ENCODE peak calls at places on chromosomes 2 and 18, in eight cellular contexts. T, D, K, A, L, F, E and B are unnamed samples.

GRCh38 chr2:132462242-132462641 is 45.6 kb downstream of the GPR39 start:
- DNase-seq in T (no peak), E (no peak), F (no peak), L (no peak), A (no peak), D (no peak), K (no peak), B (no peak)

GRCh38 chr18:76684265-76684664 is 138.1 kb upstream of the ZNF236 start:
- DNase-seq in E (no peak), L (no peak), F (no peak), T (no peak), K (no peak), D (no peak), A (no peak), B (no peak)

GRCh38 chr18:9901377-9901776 is 12.4 kb upstream of the VAPA start:
- DNase-seq in F (no peak), D (no peak), L (no peak), A (peak; percentile 43), K (no peak), T (no peak), E (no peak), B (no peak)

GRCh38 chr2:159849160-159849813 is 51.3 kb upstream of the CD302 start:
- DNase-seq in F (no peak), L (no peak), A (no peak), K (no peak), D (no peak), E (no peak), T (no peak), B (no peak)

GRCh38 chr2:127347000-127347399 is 40.8 kb downstream of the MAP3K2 start:
- DNase-seq in T (no peak), E (no peak), D (no peak), A (no peak), L (no peak), K (no peak), F (no peak), B (no peak)

GRCh38 chr2:110768591-110768990 is 36.2 kb downstream of the ACOXL start:
- DNase-seq in E (no peak), F (no peak), A (no peak), L (no peak), D (no peak), K (no peak), T (no peak), B (no peak)

GRCh38 chr18:36397033-36397432 is 99.5 kb downstream of the FHOD3 start:
- DNase-seq in E (no peak), D (no peak), A (no peak), F (no peak), L (no peak), K (no peak), T (no peak), B (no peak)

GRCh38 chr18:54358495-54358793 is 738 bp downstream of the C18orf54 start:
- DNase-seq in T (peak; percentile 14), A (peak; percentile 29), F (peak; percentile 51), E (no peak), L (peak; percentile 16), K (no peak), D (peak; percentile 8), B (no peak)

GRCh38 chr2:120613742-120614481 is 121.8 kb upstream of the GLI2 start:
- DNase-seq in T (no peak), D (no peak), A (peak; percentile 78), K (no peak), E (no peak), L (peak; percentile 13), F (no peak), B (peak; percentile 35)

GRCh38 chr2:86477349-86477748 is 36.2 kb downstream of the KDM3A start:
- DNase-seq in L (no peak), T (no peak), D (no peak), A (peak; percentile 41), E (no peak), K (no peak), F (no peak), B (peak; percentile 23)

GRCh38 chr2:10304458-10305253 is 2.0 kb downstream of the HPCAL1 start:
- DNase-seq in F (no peak), A (no peak), L (no peak), D (no peak), E (no peak), T (no peak), K (no peak), B (no peak)

GRCh38 chr2:167581961-167582574 is 665.3 kb downstream of the STK39 start:
- DNase-seq in F (no peak), A (peak; percentile 43), D (no peak), L (no peak), K (no peak), T (no peak), E (no peak), B (peak; percentile 4)

GRCh38 chr2:201228271-201228911 is 31.9 kb upstream of the CASP8 start:
- DNase-seq in E (no peak), T (no peak), L (no peak), K (no peak), F (no peak), D (no peak), A (peak; percentile 36), B (no peak)

GRCh38 chr18:35506024-35506712 is 8.4 kb upstream of the INO80C start:
- DNase-seq in D (no peak), A (no peak), K (no peak), F (no peak), L (no peak), E (no peak), T (no peak), B (no peak)

GRCh38 chr2:224308267-224308911 is 93.5 kb downstream of the FAM124B start:
- DNase-seq in D (no peak), L (no peak), F (no peak), T (no peak), K (no peak), E (no peak), A (no peak), B (no peak)

GRCh38 chr2:44559108-44559507 is 197.4 kb downstream of the CAMKMT start:
- DNase-seq in F (no peak), L (no peak), T (no peak), D (no peak), K (no peak), E (no peak), A (no peak), B (no peak)

GRCh38 chr18:28792404-28793103 is 615.6 kb upstream of the CDH2 start:
- DNase-seq in D (no peak), E (no peak), F (no peak), L (no peak), A (no peak), T (no peak), K (no peak), B (peak; percentile 25)

GRCh38 chr2:230849633-230850357 is 14.9 kb upstream of the ITM2C start:
- DNase-seq in K (peak; percentile 63), F (no peak), T (no peak), D (no peak), E (no peak), L (peak; percentile 52), A (peak; percentile 28), B (peak; percentile 45)

GRCh38 chr18:51195086-51195601 is 2.3 kb downstream of the MEX3C start:
- DNase-seq in F (no peak), E (no peak), D (no peak), A (peak; percentile 49), T (no peak), L (no peak), K (no peak), B (no peak)

GRCh38 chr2:72148975-72149555 is 1.4 kb upstream of the CYP26B1 start:
- DNase-seq in F (peak; percentile 51), K (peak; percentile 60), E (peak; percentile 22), L (peak; percentile 43), A (peak; percentile 37), T (no peak), D (peak; percentile 24), B (peak; percentile 38)
- H3K4me3 ChIP-seq in F (peak overlapping the region; percentile 70), K (peak overlapping the region; percentile 37), E (no peak overlapping the region), L (peak overlapping the region; percentile 70), A (peak overlapping the region; percentile 55), T (peak overlapping the region; percentile 14), D (peak overlapping the region; percentile 51), B (peak overlapping the region; percentile 52)

GRCh38 chr2:61543062-61543461 is 4.9 kb upstream of the XPO1 start:
- DNase-seq in E (no peak), D (no peak), L (no peak), F (no peak), K (no peak), T (no peak), A (no peak), B (no peak)
- TF ChIP-seq CTCF in E (no peak), D (no peak), L (no peak), F (no peak), K (no peak), T (no peak), A (no peak), B (no peak)

DNA sequence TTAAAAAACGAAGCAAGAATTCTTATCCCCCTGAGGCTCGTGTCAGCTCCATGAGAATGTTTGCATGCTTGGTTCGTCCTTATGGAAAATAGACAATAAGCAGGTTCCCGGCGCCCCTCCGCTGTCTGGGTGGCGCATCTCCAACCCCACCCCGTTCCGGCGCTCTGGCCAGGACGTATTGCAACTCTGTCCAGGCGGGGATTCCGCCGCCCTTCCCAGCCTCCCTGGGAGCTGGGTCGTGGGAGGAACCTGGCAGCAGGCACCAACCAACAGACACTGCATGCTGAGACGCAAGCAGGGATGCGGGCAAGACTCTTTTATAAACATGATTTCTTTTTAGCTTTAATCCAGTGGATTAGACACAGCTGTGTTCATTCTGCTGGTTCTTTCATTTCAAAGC is 240.1 kb downstream of the SH3BP4 start:
- DNase-seq in T (no peak), L (peak; percentile 33), K (no peak), A (no peak), F (no peak), E (no peak), D (no peak), B (no peak)
- H3K4me3 ChIP-seq in T (no peak overlapping the region), L (peak overlapping the region; percentile 29), K (no peak overlapping the region), A (no peak overlapping the region), F (peak overlapping the region; percentile 52), E (no peak overlapping the region), D (no peak overlapping the region), B (no peak overlapping the region)

GRCh38 chr2:75571730-75572430 is 11.1 kb upstream of the EVA1A start:
- DNase-seq in F (no peak), E (no peak), K (no peak), A (no peak), T (no peak), D (no peak), L (no peak), B (peak; percentile 36)

GRCh38 chr2:75577280-75577679 is 16.5 kb upstream of the EVA1A start:
- DNase-seq in F (no peak), A (no peak), D (no peak), K (no peak), E (no peak), L (no peak), T (no peak), B (peak; percentile 85)

GRCh38 chr2:75570948-75571729 is 10.4 kb upstream of the EVA1A start:
- DNase-seq in D (peak; percentile 31), A (peak; percentile 70), E (no peak), K (no peak), F (no peak), T (no peak), L (no peak), B (peak; percentile 44)

GRCh38 chr2:75573145-75573878 is 12.6 kb upstream of the EVA1A start:
- DNase-seq in E (no peak), F (no peak), D (no peak), T (no peak), L (no peak), A (no peak), K (no peak), B (peak; percentile 91)

GRCh38 chr2:75574106-75574505 is 13.4 kb upstream of the EVA1A start:
- DNase-seq in L (no peak), D (no peak), F (no peak), K (no peak), E (no peak), T (no peak), A (no peak), B (peak; percentile 34)
- TF ChIP-seq CTCF in L (no peak), D (no peak), F (no peak), K (no peak), E (no peak), T (no peak), A (no peak), B (no peak)

GRCh38 chr2:206250041-206250897 is 24.2 kb upstream of the ZDBF2 start:
- DNase-seq in K (peak; percentile 25), F (no peak), A (peak; percentile 11), E (no peak), T (no peak), L (no peak), D (no peak), B (peak; percentile 24)
- H3K4me3 ChIP-seq in K (peak overlapping the region; percentile 15), F (peak overlapping the region; percentile 28), A (peak overlapping the region; percentile 32), E (no peak overlapping the region), T (no peak overlapping the region), L (peak overlapping the region; percentile 45), D (peak overlapping the region; percentile 19), B (peak overlapping the region; percentile 34)